ENCODE peak calls at places on chromosomes 2 and 18, in eight cellular contexts. X is WERI-Rb-1; R is H54; O is activated CD8-positive, alpha-beta memory T cell treated with anti-CD3 and anti-CD28 coated beads, Interleukin-2, amount 50 U/mL, for 48 hours; G is NCI-H748 treated with DMSO at 0.1 percent for 48 hours; Q is germinal center; I is activated CD4-positive, alpha-beta T cell treated with anti-CD3 and anti-CD28 coated beads, Interleukin-2, amount 50 U/mL, for 1 hour; B is substantia nigra. N is an unnamed sample.

GRCh38 chr2:228866044-228866443 is 405.0 kb downstream of the PID1 start:
- DNase-seq in X (no peak), R (no peak), O (no peak), G (no peak), Q (no peak), I (no peak), B (no peak), N (no peak)

GRCh38 chr2:190579945-190580866 is 45.7 kb upstream of the NEMP2 start:
- DNase-seq in X (no peak), R (no peak), O (no peak), G (no peak), Q (no peak), I (no peak), B (no peak), N (no peak)

GRCh38 chr2:194116861-194117260 is 1540.2 kb upstream of the SLC39A10 start:
- DNase-seq in X (no peak), R (no peak), O (no peak), G (no peak), Q (no peak), I (no peak), B (no peak), N (no peak)

GRCh38 chr2:174121178-174121577 is 127.2 kb downstream of the OLA1 start:
- DNase-seq in X (no peak), R (no peak), O (no peak), G (peak), Q (no peak), I (no peak), B (no peak), N (no peak)

GRCh38 chr18:72984290-72984689 is 116.5 kb upstream of the NETO1 start:
- DNase-seq in X (no peak), R (no peak), O (no peak), G (no peak), Q (no peak), I (no peak), B (no peak), N (no peak)

GRCh38 chr18:11751305-11752115 is 62.4 kb downstream of the GNAL start:
- DNase-seq in X (no peak), R (no peak), O (no peak), G (no peak), Q (no peak), I (no peak), B (no peak), N (no peak)

GRCh38 chr2:239025081-239025801 is 177.4 kb downstream of the TWIST2 start:
- DNase-seq in X (no peak), R (peak), O (no peak), G (no peak), Q (no peak), I (no peak), B (no peak), N (no peak)

GRCh38 chr2:173076557-173077345 is 1.1 kb downstream of the MAP3K20 start:
- DNase-seq in X (peak), R (no peak), O (peak), G (no peak), Q (peak), I (no peak), B (peak), N (peak)

GRCh38 chr2:239022437-239023260 is 174.8 kb downstream of the TWIST2 start:
- DNase-seq in X (no peak), R (no peak), O (no peak), G (no peak), Q (no peak), I (no peak), B (no peak), N (no peak)

GRCh38 chr2:200615247-200615646 is 29.4 kb downstream of the AOX1 start:
- DNase-seq in X (no peak), R (peak), O (no peak), G (no peak), Q (no peak), I (no peak), B (no peak), N (no peak)

GRCh38 chr2:51158236-51158635 is 126.3 kb upstream of the NRXN1 start:
- DNase-seq in X (no peak), R (no peak), O (no peak), G (peak), Q (no peak), I (no peak), B (no peak), N (no peak)

GRCh38 chr2:46001741-46002506 is 295.3 kb upstream of the EPAS1 start:
- DNase-seq in X (no peak), R (no peak), O (no peak), G (no peak), Q (no peak), I (no peak), B (no peak), N (no peak)

GRCh38 chr2:215413974-215414373 is 21.9 kb downstream of the FN1 start:
- DNase-seq in X (no peak), R (no peak), O (no peak), G (no peak), Q (no peak), I (no peak), B (no peak), N (no peak)

GRCh38 chr2:15656090-15656489 is 64.4 kb downstream of the DDX1 start:
- DNase-seq in X (no peak), R (no peak), O (no peak), G (no peak), Q (no peak), I (no peak), B (no peak), N (no peak)